ENCODE peak calls at places on chromosome X, in ten cellular contexts. One of them, this sample, is unnamed.

GRCh38 chrX:18643243-18643642 is 28.7 kb downstream of the RS1 start:
- DNase-seq in posterior cingulate gyrus: no peak
- DNase-seq in EH: no peak
- DNase-seq in HT1080: no peak
- DNase-seq in activated naive CD4-positive, alpha-beta T cell treated with anti-CD3 and anti-CD28 coated beads, Interleukin-2, amount 50 U/mL, for 72 hours: no peak
- DNase-seq in DMS 273 treated with DMSO at 0.1 percent for 48 hours: no peak
- DNase-seq in kidney tubule cell: no peak
- DNase-seq in fibroblast of pulmonary artery: no peak
- DNase-seq in NCI-H748 treated with DMSO at 0.1 percent for 48 hours: no peak
- DNase-seq in neuronal stem cell: no peak
- DNase-seq in this sample: no peak

GRCh38 chrX:38214551-38214950 is 6.1 kb downstream of the SRPX start:
- DNase-seq in posterior cingulate gyrus: no peak
- DNase-seq in EH: peak
- DNase-seq in HT1080: peak
- DNase-seq in activated naive CD4-positive, alpha-beta T cell treated with anti-CD3 and anti-CD28 coated beads, Interleukin-2, amount 50 U/mL, for 72 hours: no peak
- DNase-seq in DMS 273 treated with DMSO at 0.1 percent for 48 hours: no peak
- DNase-seq in kidney tubule cell: peak
- DNase-seq in fibroblast of pulmonary artery: no peak
- DNase-seq in NCI-H748 treated with DMSO at 0.1 percent for 48 hours: no peak
- DNase-seq in neuronal stem cell: no peak
- DNase-seq in this sample: peak

GRCh38 chrX:129123795-129124194 is 399.5 kb downstream of the SMARCA1 start:
- DNase-seq in posterior cingulate gyrus: no peak
- DNase-seq in EH: no peak
- DNase-seq in HT1080: no peak
- DNase-seq in activated naive CD4-positive, alpha-beta T cell treated with anti-CD3 and anti-CD28 coated beads, Interleukin-2, amount 50 U/mL, for 72 hours: no peak
- DNase-seq in DMS 273 treated with DMSO at 0.1 percent for 48 hours: no peak
- DNase-seq in kidney tubule cell: no peak
- DNase-seq in fibroblast of pulmonary artery: no peak
- DNase-seq in NCI-H748 treated with DMSO at 0.1 percent for 48 hours: no peak
- DNase-seq in neuronal stem cell: no peak
- DNase-seq in this sample: no peak

GRCh38 chrX:123881330-123881729 is 21.5 kb downstream of the XIAP start:
- DNase-seq in posterior cingulate gyrus: no peak
- DNase-seq in EH: no peak
- DNase-seq in HT1080: no peak
- DNase-seq in activated naive CD4-positive, alpha-beta T cell treated with anti-CD3 and anti-CD28 coated beads, Interleukin-2, amount 50 U/mL, for 72 hours: no peak
- DNase-seq in DMS 273 treated with DMSO at 0.1 percent for 48 hours: no peak
- DNase-seq in kidney tubule cell: no peak
- DNase-seq in fibroblast of pulmonary artery: no peak
- DNase-seq in NCI-H748 treated with DMSO at 0.1 percent for 48 hours: peak
- DNase-seq in neuronal stem cell: no peak
- DNase-seq in this sample: no peak

GRCh38 chrX:23008431-23009099 is 8.8 kb downstream of the DDX53 start:
- DNase-seq in posterior cingulate gyrus: no peak
- DNase-seq in EH: peak
- DNase-seq in HT1080: peak
- DNase-seq in activated naive CD4-positive, alpha-beta T cell treated with anti-CD3 and anti-CD28 coated beads, Interleukin-2, amount 50 U/mL, for 72 hours: no peak
- DNase-seq in DMS 273 treated with DMSO at 0.1 percent for 48 hours: peak
- DNase-seq in kidney tubule cell: peak
- DNase-seq in fibroblast of pulmonary artery: peak
- DNase-seq in NCI-H748 treated with DMSO at 0.1 percent for 48 hours: peak
- DNase-seq in neuronal stem cell: no peak
- DNase-seq in this sample: peak

GRCh38 chrX:131729295-131729694 is 185.4 kb downstream of the OR13H1 start:
- DNase-seq in posterior cingulate gyrus: no peak
- DNase-seq in EH: no peak
- DNase-seq in HT1080: no peak
- DNase-seq in activated naive CD4-positive, alpha-beta T cell treated with anti-CD3 and anti-CD28 coated beads, Interleukin-2, amount 50 U/mL, for 72 hours: no peak
- DNase-seq in DMS 273 treated with DMSO at 0.1 percent for 48 hours: peak
- DNase-seq in kidney tubule cell: peak
- DNase-seq in fibroblast of pulmonary artery: no peak
- DNase-seq in NCI-H748 treated with DMSO at 0.1 percent for 48 hours: peak
- DNase-seq in neuronal stem cell: no peak
- DNase-seq in this sample: peak

GRCh38 chrX:49203536-49203935 is 3.5 kb upstream of the SYP start:
- DNase-seq in posterior cingulate gyrus: no peak
- DNase-seq in EH: no peak
- DNase-seq in HT1080: no peak
- DNase-seq in activated naive CD4-positive, alpha-beta T cell treated with anti-CD3 and anti-CD28 coated beads, Interleukin-2, amount 50 U/mL, for 72 hours: no peak
- DNase-seq in DMS 273 treated with DMSO at 0.1 percent for 48 hours: no peak
- DNase-seq in kidney tubule cell: no peak
- DNase-seq in fibroblast of pulmonary artery: no peak
- DNase-seq in NCI-H748 treated with DMSO at 0.1 percent for 48 hours: no peak
- DNase-seq in neuronal stem cell: no peak
- DNase-seq in this sample: no peak

GRCh38 chrX:30735839-30736238 is 82.6 kb downstream of the GK start:
- DNase-seq in posterior cingulate gyrus: peak
- DNase-seq in EH: peak
- DNase-seq in HT1080: peak
- DNase-seq in activated naive CD4-positive, alpha-beta T cell treated with anti-CD3 and anti-CD28 coated beads, Interleukin-2, amount 50 U/mL, for 72 hours: peak
- DNase-seq in DMS 273 treated with DMSO at 0.1 percent for 48 hours: peak
- DNase-seq in kidney tubule cell: peak
- DNase-seq in fibroblast of pulmonary artery: peak
- DNase-seq in NCI-H748 treated with DMSO at 0.1 percent for 48 hours: no peak
- DNase-seq in neuronal stem cell: peak
- DNase-seq in this sample: peak

GRCh38 chrX:100662791-100663190 is 18.8 kb downstream of the SRPX2 start:
- DNase-seq in posterior cingulate gyrus: no peak
- DNase-seq in EH: no peak
- DNase-seq in HT1080: peak
- DNase-seq in activated naive CD4-positive, alpha-beta T cell treated with anti-CD3 and anti-CD28 coated beads, Interleukin-2, amount 50 U/mL, for 72 hours: no peak
- DNase-seq in DMS 273 treated with DMSO at 0.1 percent for 48 hours: no peak
- DNase-seq in kidney tubule cell: no peak
- DNase-seq in fibroblast of pulmonary artery: peak
- DNase-seq in NCI-H748 treated with DMSO at 0.1 percent for 48 hours: no peak
- DNase-seq in neuronal stem cell: no peak
- DNase-seq in this sample: no peak

GRCh38 chrX:154002215-154002719 is 17.4 kb downstream of the IRAK1 start:
- DNase-seq in posterior cingulate gyrus: peak
- DNase-seq in EH: peak
- DNase-seq in HT1080: peak
- DNase-seq in activated naive CD4-positive, alpha-beta T cell treated with anti-CD3 and anti-CD28 coated beads, Interleukin-2, amount 50 U/mL, for 72 hours: peak
- DNase-seq in DMS 273 treated with DMSO at 0.1 percent for 48 hours: peak
- DNase-seq in kidney tubule cell: peak
- DNase-seq in fibroblast of pulmonary artery: peak
- DNase-seq in NCI-H748 treated with DMSO at 0.1 percent for 48 hours: peak
- DNase-seq in neuronal stem cell: no peak
- DNase-seq in this sample: peak